ENCODE peak calls at places on chromosomes 4 and X, in five cellular contexts. Z, I, L, Q and F are unnamed samples.

GRCh38 chr4:108160741-108161352 is 7.9 kb downstream of the LEF1 start:
- DNase-seq in Z (no peak), L (no peak), I (no peak), Q (no peak), F (no peak)

GRCh38 chrX:1727531-1728027 is 112.7 kb downstream of the ASMT start:
- DNase-seq in L (no peak), Q (no peak), I (no peak), Z (no peak), F (no peak)

GRCh38 chrX:71298119-71298518 is 3.4 kb upstream of the ITGB1BP2 start:
- DNase-seq in I (no peak), L (no peak), Q (no peak), Z (no peak), F (no peak)

GRCh38 chr4:186067757-186068385 is 1.1 kb upstream of the TLR3 start:
- DNase-seq in L (peak; percentile 19), I (no peak), Q (peak; percentile 1), Z (peak; percentile 48), F (peak; percentile 55)

GRCh38 chrX:6021316-6022091 is 207.2 kb downstream of the NLGN4X start:
- DNase-seq in I (no peak), Z (no peak), L (peak; percentile 0), Q (no peak), F (no peak)

GRCh38 chr4:145546556-145546955 is 64.9 kb downstream of the SMAD1 start:
- DNase-seq in I (no peak), L (no peak), Z (no peak), Q (no peak), F (no peak)

GRCh38 chr4:7554885-7555284 is 120.2 kb upstream of the PSAPL1 start:
- DNase-seq in Q (no peak), L (no peak), I (no peak), Z (no peak), F (no peak)

GRCh38 chr4:173171098-173171497 is 2.5 kb downstream of the GALNT7 start:
- DNase-seq in Q (no peak), Z (no peak), I (no peak), L (peak; percentile 52), F (no peak)

GRCh38 chrX:123361371-123361770 is 177.3 kb downstream of the GRIA3 start:
- DNase-seq in Z (no peak), L (no peak), I (no peak), Q (no peak), F (no peak)

GRCh38 chr4:166198921-166199320 is 325.9 kb downstream of the TLL1 start:
- DNase-seq in Q (no peak), I (no peak), L (no peak), Z (no peak), F (no peak)